ENCODE peak calls at places on chromosomes 1 and 21, in eight cellular contexts. I is H9; D is C1 segment of cervical spinal cord; H is MCF 10A; L is dermis blood vessel endothelial cell; N is heart right ventricle; Y is mesenteric fat pad; X is activated CD8-positive, alpha-beta memory T cell treated with anti-CD3 and anti-CD28 coated beads, Interleukin-2, amount 50 U/mL, for 48 hours. Z is an unnamed sample.

GRCh38 chr1:94783342-94784264 is 36.6 kb upstream of the SLC44A3 start:
- DNase-seq in I (no peak), D (peak), H (peak), L (no peak), N (peak), Y (no peak), X (no peak), Z (no peak)

GRCh38 chr1:165376041-165376810 is 19.7 kb upstream of the LMX1A start:
- DNase-seq in I (peak), D (peak), H (peak), L (peak), N (peak), Y (no peak), X (peak), Z (peak)

GRCh38 chr1:77975386-77975785 is 3.5 kb downstream of the FUBP1 start:
- DNase-seq in I (no peak), D (no peak), H (peak), L (peak), N (no peak), Y (no peak), X (no peak), Z (no peak)

GRCh38 chr21:39048064-39048463 is 135.2 kb downstream of the PSMG1 start:
- DNase-seq in I (peak), D (no peak), H (peak), L (peak), N (peak), Y (peak), X (no peak), Z (no peak)

GRCh38 chr1:44423706-44424546 is 18.9 kb downstream of the RNF220 start:
- DNase-seq in I (no peak), D (no peak), H (peak), L (peak), N (peak), Y (no peak), X (no peak), Z (peak)

GRCh38 chr1:248807067-248807737 is 18.5 kb downstream of the SH3BP5L start:
- DNase-seq in I (peak), D (peak), H (peak), L (peak), N (peak), Y (no peak), X (peak), Z (peak)

GRCh38 chr1:39955547-39956539 is 898 bp downstream of the MFSD2A start:
- DNase-seq in I (peak), D (no peak), H (peak), L (peak), N (no peak), Y (no peak), X (peak), Z (no peak)

GRCh38 chr1:89068291-89068690 is 3.3 kb upstream of the GBP1 start:
- DNase-seq in I (no peak), D (no peak), H (no peak), L (no peak), N (no peak), Y (no peak), X (no peak), Z (peak)

GRCh38 chr1:156998840-156999239 is 46.7 kb downstream of the ARHGEF11 start:
- DNase-seq in I (no peak), D (no peak), H (no peak), L (no peak), N (no peak), Y (no peak), X (no peak), Z (no peak)

GRCh38 chr1:64114012-64114525 is 89.4 kb upstream of the UBE2U start:
- DNase-seq in I (no peak), D (no peak), H (no peak), L (no peak), N (no peak), Y (no peak), X (no peak), Z (no peak)

GRCh38 chr1:162633327-162633762 is 1.1 kb downstream of the DDR2 start:
- DNase-seq in I (no peak), D (no peak), H (no peak), L (peak), N (no peak), Y (no peak), X (no peak), Z (no peak)

GRCh38 chr21:27132270-27132669 is 165.4 kb upstream of the ADAMTS5 start:
- DNase-seq in I (no peak), D (no peak), H (no peak), L (no peak), N (no peak), Y (no peak), X (no peak), Z (no peak)

GRCh38 chr1:232943679-232944252 is 6.6 kb upstream of the NTPCR start:
- DNase-seq in I (no peak), D (no peak), H (no peak), L (no peak), N (no peak), Y (no peak), X (no peak), Z (no peak)

Z was measured in left lobe of liver.